ENCODE peak calls at places on chromosome 10, in eight cellular contexts. One of them, this sample, is unnamed.
A peak's percentile ranks its signal among the peaks of the same experiment; 100 is the strongest.

GRCh38 chr10:114824396-114824795 is 2.8 kb downstream of the FHIP2A start:
- DNase-seq in lower lobe of right lung: no peak
- DNase-seq in H9: no peak
- DNase-seq in IMR-90: peak; percentile 21
- DNase-seq in GM20000: no peak
- DNase-seq in WTC11: no peak
- DNase-seq in uterus: no peak
- DNase-seq in activated CD8-positive, alpha-beta T cell treated with anti-CD3 and anti-CD28 coated beads for 36 hours: no peak
- DNase-seq in this sample: no peak

GRCh38 chr10:69073025-69073424 is 14.9 kb upstream of the SRGN start:
- DNase-seq in IMR-90: no peak
- DNase-seq in activated CD8-positive, alpha-beta T cell treated with anti-CD3 and anti-CD28 coated beads for 36 hours: no peak
- DNase-seq in lower lobe of right lung: no peak
- DNase-seq in WTC11: no peak
- DNase-seq in H9: no peak
- DNase-seq in GM20000: no peak
- DNase-seq in uterus: no peak
- DNase-seq in this sample: no peak

GRCh38 chr10:117168135-117168674 is 29.1 kb upstream of the KCNK18 start:
- DNase-seq in uterus: no peak
- DNase-seq in lower lobe of right lung: peak; percentile 78
- DNase-seq in GM20000: peak; percentile 88
- DNase-seq in WTC11: peak; percentile 84
- DNase-seq in IMR-90: peak; percentile 10
- DNase-seq in activated CD8-positive, alpha-beta T cell treated with anti-CD3 and anti-CD28 coated beads for 36 hours: peak; percentile 72
- DNase-seq in H9: peak; percentile 84
- DNase-seq in this sample: peak; percentile 75

GRCh38 chr10:100232101-100232500 is 2.7 kb upstream of the CHUK start:
- DNase-seq in activated CD8-positive, alpha-beta T cell treated with anti-CD3 and anti-CD28 coated beads for 36 hours: no peak
- DNase-seq in uterus: no peak
- DNase-seq in H9: no peak
- DNase-seq in lower lobe of right lung: no peak
- DNase-seq in WTC11: no peak
- DNase-seq in GM20000: no peak
- DNase-seq in IMR-90: peak; percentile 40
- DNase-seq in this sample: no peak

GRCh38 chr10:13659887-13660544 is 73.3 kb downstream of the PRPF18 start:
- DNase-seq in IMR-90: peak; percentile 50
- DNase-seq in WTC11: peak; percentile 70
- DNase-seq in GM20000: peak; percentile 88
- DNase-seq in lower lobe of right lung: peak; percentile 71
- DNase-seq in H9: no peak
- DNase-seq in uterus: peak; percentile 65
- DNase-seq in activated CD8-positive, alpha-beta T cell treated with anti-CD3 and anti-CD28 coated beads for 36 hours: peak; percentile 72
- DNase-seq in this sample: peak; percentile 51

GRCh38 chr10:47090903-47091302 is 179.7 kb downstream of the PTPN20 start:
- DNase-seq in IMR-90: no peak
- DNase-seq in uterus: no peak
- DNase-seq in H9: no peak
- DNase-seq in WTC11: no peak
- DNase-seq in lower lobe of right lung: no peak
- DNase-seq in GM20000: no peak
- DNase-seq in activated CD8-positive, alpha-beta T cell treated with anti-CD3 and anti-CD28 coated beads for 36 hours: no peak
- DNase-seq in this sample: no peak

GRCh38 chr10:67695555-67695954 is 440 bp downstream of the CTNNA3 start:
- DNase-seq in uterus: no peak
- DNase-seq in WTC11: no peak
- DNase-seq in IMR-90: no peak
- DNase-seq in H9: no peak
- DNase-seq in activated CD8-positive, alpha-beta T cell treated with anti-CD3 and anti-CD28 coated beads for 36 hours: no peak
- DNase-seq in GM20000: no peak
- DNase-seq in lower lobe of right lung: no peak
- DNase-seq in this sample: no peak

GRCh38 chr10:128095023-128095752 is 31.0 kb downstream of the MKI67 start:
- DNase-seq in WTC11: no peak
- DNase-seq in uterus: no peak
- DNase-seq in GM20000: no peak
- DNase-seq in IMR-90: no peak
- DNase-seq in H9: no peak
- DNase-seq in activated CD8-positive, alpha-beta T cell treated with anti-CD3 and anti-CD28 coated beads for 36 hours: peak; percentile 65
- DNase-seq in lower lobe of right lung: no peak
- DNase-seq in this sample: no peak

GRCh38 chr10:124287071-124287685 is 131.5 kb downstream of the OAT start:
- DNase-seq in WTC11: peak; percentile 2
- DNase-seq in activated CD8-positive, alpha-beta T cell treated with anti-CD3 and anti-CD28 coated beads for 36 hours: no peak
- DNase-seq in H9: no peak
- DNase-seq in IMR-90: no peak
- DNase-seq in GM20000: no peak
- DNase-seq in lower lobe of right lung: no peak
- DNase-seq in uterus: no peak
- DNase-seq in this sample: no peak

GRCh38 chr10:17138450-17139062 is 8.9 kb upstream of the CUBN start:
- DNase-seq in H9: no peak
- DNase-seq in activated CD8-positive, alpha-beta T cell treated with anti-CD3 and anti-CD28 coated beads for 36 hours: no peak
- DNase-seq in lower lobe of right lung: no peak
- DNase-seq in uterus: no peak
- DNase-seq in IMR-90: no peak
- DNase-seq in WTC11: no peak
- DNase-seq in GM20000: no peak
- DNase-seq in this sample: no peak

GRCh38 chr10:14431868-14432267 is 101.1 kb upstream of the FRMD4A start:
- DNase-seq in activated CD8-positive, alpha-beta T cell treated with anti-CD3 and anti-CD28 coated beads for 36 hours: no peak
- DNase-seq in H9: no peak
- DNase-seq in WTC11: no peak
- DNase-seq in IMR-90: no peak
- DNase-seq in GM20000: no peak
- DNase-seq in uterus: no peak
- DNase-seq in lower lobe of right lung: no peak
- DNase-seq in this sample: no peak

GRCh38 chr10:97428572-97428981 is 2.6 kb downstream of the PGAM1 start:
- DNase-seq in lower lobe of right lung: no peak
- DNase-seq in IMR-90: no peak
- DNase-seq in GM20000: no peak
- DNase-seq in H9: no peak
- DNase-seq in activated CD8-positive, alpha-beta T cell treated with anti-CD3 and anti-CD28 coated beads for 36 hours: no peak
- DNase-seq in WTC11: no peak
- DNase-seq in uterus: no peak
- DNase-seq in this sample: no peak

GRCh38 chr10:69124558-69125121 is 662 bp downstream of the VPS26A start:
- DNase-seq in lower lobe of right lung: peak; percentile 62
- DNase-seq in H9: peak; percentile 41
- DNase-seq in IMR-90: peak; percentile 64
- DNase-seq in uterus: peak; percentile 24
- DNase-seq in WTC11: peak; percentile 28
- DNase-seq in GM20000: peak; percentile 51
- DNase-seq in activated CD8-positive, alpha-beta T cell treated with anti-CD3 and anti-CD28 coated beads for 36 hours: peak; percentile 78
- DNase-seq in this sample: no peak

GRCh38 chr10:68406111-68406814 is 814 bp downstream of the RUFY2 start:
- DNase-seq in activated CD8-positive, alpha-beta T cell treated with anti-CD3 and anti-CD28 coated beads for 36 hours: peak; percentile 56
- DNase-seq in H9: peak; percentile 80
- DNase-seq in lower lobe of right lung: peak; percentile 70
- DNase-seq in GM20000: peak; percentile 80
- DNase-seq in IMR-90: peak; percentile 58
- DNase-seq in WTC11: peak; percentile 68
- DNase-seq in uterus: no peak
- DNase-seq in this sample: peak; percentile 44

GRCh38 chr10:58189269-58189668 is 78.4 kb downstream of the IPMK start:
- DNase-seq in uterus: no peak
- DNase-seq in WTC11: no peak
- DNase-seq in activated CD8-positive, alpha-beta T cell treated with anti-CD3 and anti-CD28 coated beads for 36 hours: no peak
- DNase-seq in IMR-90: peak; percentile 76
- DNase-seq in GM20000: no peak
- DNase-seq in H9: no peak
- DNase-seq in lower lobe of right lung: no peak
- DNase-seq in this sample: no peak

GRCh38 chr10:99983280-99983988 is 26.3 kb downstream of the DNMBP start:
- DNase-seq in IMR-90: peak; percentile 79
- DNase-seq in uterus: peak; percentile 63
- DNase-seq in WTC11: no peak
- DNase-seq in lower lobe of right lung: no peak
- DNase-seq in GM20000: no peak
- DNase-seq in activated CD8-positive, alpha-beta T cell treated with anti-CD3 and anti-CD28 coated beads for 36 hours: no peak
- DNase-seq in H9: no peak
- DNase-seq in this sample: no peak

GRCh38 chr10:12396093-12396492 is 46.7 kb downstream of the CAMK1D start:
- DNase-seq in H9: no peak
- DNase-seq in GM20000: no peak
- DNase-seq in uterus: no peak
- DNase-seq in activated CD8-positive, alpha-beta T cell treated with anti-CD3 and anti-CD28 coated beads for 36 hours: no peak
- DNase-seq in IMR-90: no peak
- DNase-seq in WTC11: no peak
- DNase-seq in lower lobe of right lung: no peak
- DNase-seq in this sample: no peak
- TF ChIP-seq CTCF in H9: no peak
- TF ChIP-seq CTCF in GM20000: no peak
- TF ChIP-seq CTCF in uterus: no peak
- TF ChIP-seq CTCF in activated CD8-positive, alpha-beta T cell treated with anti-CD3 and anti-CD28 coated beads for 36 hours: no peak
- TF ChIP-seq CTCF in IMR-90: no peak
- TF ChIP-seq CTCF in WTC11: no peak
- TF ChIP-seq CTCF in lower lobe of right lung: no peak
- TF ChIP-seq CTCF in this sample: no peak

DNA sequence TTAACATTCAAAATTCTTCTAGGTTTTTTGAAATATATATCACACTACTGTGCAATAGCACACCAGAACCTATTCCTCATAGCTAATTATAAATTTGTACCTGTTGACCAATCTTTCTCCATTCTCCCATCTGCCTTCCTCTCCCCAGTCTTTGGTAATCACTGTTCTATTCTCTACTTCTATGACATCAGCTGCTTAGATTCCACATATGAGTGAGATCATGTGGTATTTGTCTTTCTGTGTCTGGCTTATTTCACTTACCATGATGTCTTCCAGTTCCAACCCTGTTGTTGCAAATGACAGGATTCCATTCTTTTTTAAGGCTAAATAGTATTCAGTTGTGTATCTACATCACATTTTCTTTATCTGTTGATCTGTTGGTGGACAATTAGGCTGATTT is 54.4 kb upstream of the CCDC6 start:
- DNase-seq in activated CD8-positive, alpha-beta T cell treated with anti-CD3 and anti-CD28 coated beads for 36 hours: no peak
- DNase-seq in H9: no peak
- DNase-seq in GM20000: no peak
- DNase-seq in WTC11: no peak
- DNase-seq in lower lobe of right lung: no peak
- DNase-seq in uterus: no peak
- DNase-seq in IMR-90: no peak
- DNase-seq in this sample: no peak
- TF ChIP-seq CTCF in activated CD8-positive, alpha-beta T cell treated with anti-CD3 and anti-CD28 coated beads for 36 hours: no peak
- TF ChIP-seq CTCF in H9: no peak
- TF ChIP-seq CTCF in GM20000: no peak
- TF ChIP-seq CTCF in WTC11: no peak
- TF ChIP-seq CTCF in lower lobe of right lung: no peak
- TF ChIP-seq CTCF in uterus: no peak
- TF ChIP-seq CTCF in IMR-90: no peak
- TF ChIP-seq CTCF in this sample: no peak

DNA sequence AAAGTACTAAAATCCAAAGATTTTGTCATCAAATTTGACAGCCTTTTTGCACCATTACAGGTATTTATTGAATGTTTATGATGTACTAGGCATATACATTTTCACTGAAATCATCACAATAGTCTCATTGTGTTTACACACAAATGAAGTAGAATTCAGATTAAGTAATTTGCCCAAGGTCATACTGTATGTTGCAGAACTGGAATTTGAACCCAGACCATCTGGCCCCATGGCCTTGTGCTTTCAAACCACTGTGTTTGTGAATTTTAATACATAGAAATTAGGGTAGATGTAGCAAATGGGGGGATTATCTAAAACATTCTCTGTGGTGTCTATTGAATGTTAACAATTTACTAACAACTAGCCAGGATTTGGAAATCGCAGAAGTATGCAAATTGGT is 94.8 kb downstream of the POLL start:
- DNase-seq in H9: no peak
- DNase-seq in IMR-90: no peak
- DNase-seq in lower lobe of right lung: no peak
- DNase-seq in uterus: no peak
- DNase-seq in WTC11: no peak
- DNase-seq in activated CD8-positive, alpha-beta T cell treated with anti-CD3 and anti-CD28 coated beads for 36 hours: no peak
- DNase-seq in GM20000: no peak
- DNase-seq in this sample: no peak
- TF ChIP-seq CTCF in H9: no peak
- TF ChIP-seq CTCF in IMR-90: no peak
- TF ChIP-seq CTCF in lower lobe of right lung: no peak
- TF ChIP-seq CTCF in uterus: no peak
- TF ChIP-seq CTCF in WTC11: no peak
- TF ChIP-seq CTCF in activated CD8-positive, alpha-beta T cell treated with anti-CD3 and anti-CD28 coated beads for 36 hours: no peak
- TF ChIP-seq CTCF in GM20000: no peak
- TF ChIP-seq CTCF in this sample: no peak

GRCh38 chr10:52778511-52779392 is 6.2 kb upstream of the MBL2 start:
- DNase-seq in lower lobe of right lung: no peak
- DNase-seq in IMR-90: peak; percentile 18
- DNase-seq in uterus: no peak
- DNase-seq in activated CD8-positive, alpha-beta T cell treated with anti-CD3 and anti-CD28 coated beads for 36 hours: no peak
- DNase-seq in H9: peak; percentile 67
- DNase-seq in WTC11: peak; percentile 75
- DNase-seq in GM20000: no peak
- DNase-seq in this sample: no peak
- TF ChIP-seq CTCF in lower lobe of right lung: peak; percentile 30
- TF ChIP-seq CTCF in IMR-90: peak; percentile 46
- TF ChIP-seq CTCF in uterus: no peak
- TF ChIP-seq CTCF in activated CD8-positive, alpha-beta T cell treated with anti-CD3 and anti-CD28 coated beads for 36 hours: peak; percentile 21
- TF ChIP-seq CTCF in H9: peak; percentile 80
- TF ChIP-seq CTCF in WTC11: peak; percentile 89
- TF ChIP-seq CTCF in GM20000: peak; percentile 7
- TF ChIP-seq CTCF in this sample: peak; percentile 25

GRCh38 chr10:7218974-7219373 is 191.9 kb downstream of the SFMBT2 start:
- DNase-seq in H9: no peak
- DNase-seq in uterus: no peak
- DNase-seq in activated CD8-positive, alpha-beta T cell treated with anti-CD3 and anti-CD28 coated beads for 36 hours: no peak
- DNase-seq in lower lobe of right lung: no peak
- DNase-seq in GM20000: no peak
- DNase-seq in IMR-90: peak; percentile 17
- DNase-seq in WTC11: no peak
- DNase-seq in this sample: no peak
- TF ChIP-seq CTCF in H9: peak; percentile 20
- TF ChIP-seq CTCF in uterus: peak; percentile 13
- TF ChIP-seq CTCF in activated CD8-positive, alpha-beta T cell treated with anti-CD3 and anti-CD28 coated beads for 36 hours: no peak
- TF ChIP-seq CTCF in lower lobe of right lung: no peak
- TF ChIP-seq CTCF in GM20000: no peak
- TF ChIP-seq CTCF in IMR-90: no peak
- TF ChIP-seq CTCF in WTC11: no peak
- TF ChIP-seq CTCF in this sample: no peak

This sample was measured in progenitor cell of endocrine pancreas.